ENCODE peak calls at places on chromosomes 13 and 19, in five cellular contexts. One of them, this sample, is unnamed.

GRCh38 chr19:51391073-51391611 is 751 bp upstream of the C19orf84 start:
- DNase-seq in RWPE1: no peak
- DNase-seq in CD4-positive, alpha-beta T cell: no peak
- DNase-seq in tibial artery: no peak
- DNase-seq in endodermal cell: no peak
- DNase-seq in this sample: no peak

GRCh38 chr13:29959621-29960020 is 109.2 kb upstream of the UBL3 start:
- DNase-seq in RWPE1: no peak
- DNase-seq in CD4-positive, alpha-beta T cell: no peak
- DNase-seq in tibial artery: no peak
- DNase-seq in endodermal cell: no peak
- DNase-seq in this sample: no peak

GRCh38 chr19:48635966-48636858 is 967 bp downstream of the DBP start:
- DNase-seq in RWPE1: no peak
- DNase-seq in CD4-positive, alpha-beta T cell: no peak
- DNase-seq in tibial artery: peak; percentile 62
- DNase-seq in endodermal cell: peak; percentile 62
- DNase-seq in this sample: no peak

GRCh38 chr13:39201075-39201630 is 162.9 kb downstream of the NHLRC3 start:
- DNase-seq in RWPE1: no peak
- DNase-seq in CD4-positive, alpha-beta T cell: no peak
- DNase-seq in tibial artery: no peak
- DNase-seq in endodermal cell: peak; percentile 59
- DNase-seq in this sample: no peak

GRCh38 chr19:40549007-40549708 is 27.5 kb upstream of the SHKBP1 start:
- DNase-seq in RWPE1: no peak
- DNase-seq in CD4-positive, alpha-beta T cell: peak; percentile 59
- DNase-seq in tibial artery: no peak
- DNase-seq in endodermal cell: peak; percentile 98
- DNase-seq in this sample: no peak

GRCh38 chr13:100347941-100348340 is 240.6 kb downstream of the GGACT start:
- DNase-seq in RWPE1: peak; percentile 24
- DNase-seq in CD4-positive, alpha-beta T cell: no peak
- DNase-seq in tibial artery: no peak
- DNase-seq in endodermal cell: no peak
- DNase-seq in this sample: peak; percentile 14

GRCh38 chr19:808176-808741 is 11.0 kb downstream of the PTBP1 start:
- DNase-seq in RWPE1: no peak
- DNase-seq in CD4-positive, alpha-beta T cell: no peak
- DNase-seq in tibial artery: no peak
- DNase-seq in endodermal cell: peak; percentile 54
- DNase-seq in this sample: no peak

GRCh38 chr13:90321281-90321931 is 1026.1 kb upstream of the MIR17HG start:
- DNase-seq in RWPE1: no peak
- DNase-seq in CD4-positive, alpha-beta T cell: no peak
- DNase-seq in tibial artery: no peak
- DNase-seq in endodermal cell: no peak
- DNase-seq in this sample: no peak

GRCh38 chr19:415292-415691 is 6.3 kb upstream of the C2CD4C start:
- DNase-seq in RWPE1: no peak
- DNase-seq in CD4-positive, alpha-beta T cell: no peak
- DNase-seq in tibial artery: no peak
- DNase-seq in endodermal cell: no peak
- DNase-seq in this sample: no peak

GRCh38 chr13:54162069-54162468 is 1133.5 kb downstream of the OLFM4 start:
- DNase-seq in RWPE1: no peak
- DNase-seq in CD4-positive, alpha-beta T cell: no peak
- DNase-seq in tibial artery: no peak
- DNase-seq in endodermal cell: peak; percentile 68
- DNase-seq in this sample: no peak
- H3K27ac ChIP-seq in RWPE1: no peak overlapping the region
- H3K27ac ChIP-seq in CD4-positive, alpha-beta T cell: no peak overlapping the region
- H3K27ac ChIP-seq in tibial artery: no peak overlapping the region
- H3K27ac ChIP-seq in endodermal cell: no peak overlapping the region
- H3K27ac ChIP-seq in this sample: no peak overlapping the region

GRCh38 chr19:38004100-38004504 is 97.1 kb downstream of the SIPA1L3 start:
- DNase-seq in RWPE1: no peak
- DNase-seq in CD4-positive, alpha-beta T cell: no peak
- DNase-seq in tibial artery: no peak
- DNase-seq in endodermal cell: no peak
- DNase-seq in this sample: no peak
- H3K27ac ChIP-seq in RWPE1: peak overlapping the region; percentile 98
- H3K27ac ChIP-seq in CD4-positive, alpha-beta T cell: no peak overlapping the region
- H3K27ac ChIP-seq in tibial artery: peak overlapping the region; percentile 74
- H3K27ac ChIP-seq in endodermal cell: peak overlapping the region; percentile 98
- H3K27ac ChIP-seq in this sample: peak overlapping the region; percentile 99

GRCh38 chr19:14039181-14039580 is 7.6 kb downstream of the IL27RA start:
- DNase-seq in RWPE1: no peak
- DNase-seq in CD4-positive, alpha-beta T cell: no peak
- DNase-seq in tibial artery: no peak
- DNase-seq in endodermal cell: no peak
- DNase-seq in this sample: no peak
- H3K27ac ChIP-seq in RWPE1: no peak overlapping the region
- H3K27ac ChIP-seq in CD4-positive, alpha-beta T cell: no peak overlapping the region
- H3K27ac ChIP-seq in tibial artery: no peak overlapping the region
- H3K27ac ChIP-seq in endodermal cell: no peak overlapping the region
- H3K27ac ChIP-seq in this sample: no peak overlapping the region

GRCh38 chr13:47112205-47112896 is 215.5 kb upstream of the HTR2A start:
- DNase-seq in RWPE1: peak; percentile 30
- DNase-seq in CD4-positive, alpha-beta T cell: no peak
- DNase-seq in tibial artery: no peak
- DNase-seq in endodermal cell: peak; percentile 64
- DNase-seq in this sample: no peak

GRCh38 chr13:47112900-47113299 is 216.0 kb upstream of the HTR2A start:
- DNase-seq in RWPE1: no peak
- DNase-seq in CD4-positive, alpha-beta T cell: no peak
- DNase-seq in tibial artery: no peak
- DNase-seq in endodermal cell: no peak
- DNase-seq in this sample: no peak

GRCh38 chr13:47110141-47110540 is 213.3 kb upstream of the HTR2A start:
- DNase-seq in RWPE1: no peak
- DNase-seq in CD4-positive, alpha-beta T cell: no peak
- DNase-seq in tibial artery: no peak
- DNase-seq in endodermal cell: no peak
- DNase-seq in this sample: no peak

GRCh38 chr13:47110833-47111240 is 214.0 kb upstream of the HTR2A start:
- DNase-seq in RWPE1: no peak
- DNase-seq in CD4-positive, alpha-beta T cell: no peak
- DNase-seq in tibial artery: no peak
- DNase-seq in endodermal cell: no peak
- DNase-seq in this sample: no peak

DNA sequence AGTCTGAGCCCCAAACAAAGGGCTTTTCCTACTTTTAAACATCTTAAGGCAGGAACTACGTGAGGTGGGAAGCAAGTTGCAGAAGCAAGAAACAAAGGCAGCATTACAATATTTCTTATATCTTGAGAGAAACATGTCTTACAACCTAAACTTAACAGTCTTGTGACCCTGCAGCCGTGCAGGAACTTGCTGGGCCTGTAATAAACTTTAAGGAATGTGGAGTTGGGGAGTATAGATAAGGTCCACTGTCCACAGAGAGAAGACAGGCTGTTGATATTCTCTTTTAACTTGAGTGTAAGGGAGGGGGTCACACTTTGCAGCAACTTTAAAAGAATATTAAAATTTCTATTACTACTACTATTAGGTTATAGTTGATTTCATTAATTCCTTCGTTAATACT is 214.6 kb upstream of the HTR2A start:
- DNase-seq in RWPE1: no peak
- DNase-seq in CD4-positive, alpha-beta T cell: no peak
- DNase-seq in tibial artery: no peak
- DNase-seq in endodermal cell: no peak
- DNase-seq in this sample: no peak
- H3K27ac ChIP-seq in RWPE1: no peak overlapping the region
- H3K27ac ChIP-seq in CD4-positive, alpha-beta T cell: no peak overlapping the region
- H3K27ac ChIP-seq in tibial artery: no peak overlapping the region
- H3K27ac ChIP-seq in endodermal cell: no peak overlapping the region
- H3K27ac ChIP-seq in this sample: no peak overlapping the region

GRCh38 chr19:18290250-18291018 is 9.0 kb upstream of the JUND start:
- DNase-seq in RWPE1: no peak
- DNase-seq in CD4-positive, alpha-beta T cell: peak; percentile 74
- DNase-seq in tibial artery: no peak
- DNase-seq in endodermal cell: peak; percentile 54
- DNase-seq in this sample: no peak
- H3K27ac ChIP-seq in RWPE1: peak overlapping the region; percentile 91
- H3K27ac ChIP-seq in CD4-positive, alpha-beta T cell: peak overlapping the region; percentile 96
- H3K27ac ChIP-seq in tibial artery: peak overlapping the region; percentile 99
- H3K27ac ChIP-seq in endodermal cell: no peak overlapping the region
- H3K27ac ChIP-seq in this sample: no peak overlapping the region

GRCh38 chr19:33195711-33196347 is 1.7 kb downstream of the LRP3 start:
- DNase-seq in RWPE1: no peak
- DNase-seq in CD4-positive, alpha-beta T cell: no peak
- DNase-seq in tibial artery: no peak
- DNase-seq in endodermal cell: no peak
- DNase-seq in this sample: no peak
- H3K27ac ChIP-seq in RWPE1: no peak overlapping the region
- H3K27ac ChIP-seq in CD4-positive, alpha-beta T cell: no peak overlapping the region
- H3K27ac ChIP-seq in tibial artery: peak overlapping the region; percentile 34
- H3K27ac ChIP-seq in endodermal cell: no peak overlapping the region
- H3K27ac ChIP-seq in this sample: no peak overlapping the region

DNA sequence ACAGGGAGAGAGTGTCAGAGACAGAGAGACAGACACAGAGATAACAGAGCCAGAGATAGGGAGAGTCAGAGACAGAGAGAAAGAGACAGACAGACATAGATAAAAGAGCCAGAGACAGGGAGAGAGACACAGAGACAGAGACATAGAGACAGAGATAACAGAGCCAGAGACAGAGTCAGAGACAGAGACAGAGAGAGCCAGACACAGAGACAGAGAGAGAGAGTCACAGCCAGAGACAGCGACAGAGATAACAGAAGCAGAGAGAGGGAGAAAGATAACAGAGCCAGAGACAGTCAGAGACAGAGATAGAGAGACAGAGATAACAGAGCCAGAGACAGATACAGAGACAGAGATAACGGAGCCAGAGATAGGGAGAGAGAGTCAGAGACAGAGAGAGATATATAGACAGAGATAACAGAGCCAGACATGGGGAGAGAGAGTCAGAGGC is 865 bp upstream of the TNFSF9 start:
- DNase-seq in RWPE1: no peak
- DNase-seq in CD4-positive, alpha-beta T cell: no peak
- DNase-seq in tibial artery: no peak
- DNase-seq in endodermal cell: no peak
- DNase-seq in this sample: no peak
- H3K27ac ChIP-seq in RWPE1: no peak overlapping the region
- H3K27ac ChIP-seq in CD4-positive, alpha-beta T cell: no peak overlapping the region
- H3K27ac ChIP-seq in tibial artery: peak overlapping the region; percentile 45
- H3K27ac ChIP-seq in endodermal cell: no peak overlapping the region
- H3K27ac ChIP-seq in this sample: peak overlapping the region; percentile 58

This sample was measured in epithelial cell of prostate.